ENCODE peak calls at places on chromosomes 11 and 22, in seven cellular contexts. X is WTC11, G is GM20000, R is stromal cell of bone marrow, E is T47D, J is C1 segment of cervical spinal cord, Q is colonic mucosa. O is an unnamed sample.

GRCh38 chr11:67273260-67273990 is 7.2 kb downstream of the GRK2 start:
- DNase-seq in Q (no peak), G (no peak), E (peak), R (no peak), X (peak), J (no peak), O (no peak)

GRCh38 chr11:64238999-64239398 is 1.9 kb upstream of the FKBP2 start:
- DNase-seq in J (no peak), E (no peak), Q (no peak), G (no peak), R (no peak), X (no peak), O (no peak)

GRCh38 chr11:77819921-77820564 is 479 bp downstream of the RSF1 start:
- DNase-seq in G (peak), E (peak), R (no peak), X (peak), J (peak), Q (peak), O (no peak)

GRCh38 chr11:85123752-85124231 is 503.4 kb downstream of the DLG2 start:
- DNase-seq in G (peak), X (no peak), R (no peak), E (no peak), J (no peak), Q (no peak), O (peak)

GRCh38 chr11:116177521-116178220 is 595.1 kb downstream of the BUD13 start:
- DNase-seq in Q (no peak), R (no peak), G (no peak), E (no peak), J (no peak), X (no peak), O (no peak)

GRCh38 chr11:71465054-71465453 is 12.1 kb downstream of the NADSYN1 start:
- DNase-seq in Q (no peak), R (no peak), J (no peak), E (no peak), X (no peak), G (no peak), O (no peak)

GRCh38 chr11:65810046-65810868 is 23.4 kb downstream of the OVOL1 start:
- DNase-seq in E (peak), J (no peak), Q (no peak), X (no peak), R (no peak), G (no peak), O (no peak)

GRCh38 chr11:57407941-57408475 is 17.6 kb upstream of the PRG2 start:
- DNase-seq in X (no peak), G (no peak), R (no peak), Q (no peak), E (no peak), J (no peak), O (no peak)

GRCh38 chr22:40560551-40560950 is 76.0 kb downstream of the MRTFA start:
- DNase-seq in G (no peak), E (no peak), X (no peak), R (no peak), Q (no peak), J (no peak), O (no peak)

GRCh38 chr11:120343429-120343828 is 7.2 kb downstream of the ARHGEF12 start:
- DNase-seq in X (no peak), E (no peak), J (no peak), R (no peak), Q (no peak), G (peak), O (peak)

GRCh38 chr11:120128392-120129172 is 9.3 kb downstream of the TRIM29 start:
- DNase-seq in X (no peak), E (peak), Q (peak), J (peak), R (peak), G (no peak), O (no peak)

GRCh38 chr22:44595841-44596341 is 97.9 kb upstream of the RTL6 start:
- DNase-seq in Q (no peak), R (no peak), X (no peak), J (peak), G (no peak), E (no peak), O (no peak)

GRCh38 chr22:35736701-35737100 is 19.0 kb downstream of the APOL5 start:
- DNase-seq in G (no peak), J (no peak), X (no peak), Q (no peak), R (no peak), E (no peak), O (no peak)

GRCh38 chr11:10374386-10374785 is 69.5 kb downstream of the ADM start:
- DNase-seq in G (no peak), Q (no peak), R (no peak), E (no peak), X (no peak), J (no peak), O (no peak)

GRCh38 chr11:14320020-14320419 is 39.0 kb downstream of the RRAS2 start:
- DNase-seq in X (no peak), E (no peak), Q (no peak), J (no peak), R (no peak), G (no peak), O (peak)

GRCh38 chr22:20027966-20028854 is 7.3 kb downstream of the TANGO2 start:
- DNase-seq in J (no peak), E (peak), R (no peak), Q (no peak), G (no peak), X (no peak), O (no peak)

GRCh38 chr11:43905788-43906187 is 25.2 kb downstream of the ALKBH3 start:
- DNase-seq in E (no peak), R (no peak), J (no peak), G (no peak), X (no peak), Q (no peak), O (no peak)

GRCh38 chr22:19446603-19447387 is 716 bp downstream of the C22orf39 start:
- DNase-seq in Q (peak), G (no peak), X (no peak), E (no peak), J (no peak), R (no peak), O (no peak)

GRCh38 chr22:45320326-45320976 is 10.7 kb downstream of the FAM118A start:
- DNase-seq in G (no peak), E (no peak), R (peak), Q (no peak), J (no peak), X (no peak), O (no peak)

GRCh38 chr11:67312187-67313021 is 9.1 kb downstream of the SSH3 start:
- DNase-seq in R (no peak), G (no peak), Q (peak), E (peak), J (no peak), X (no peak), O (no peak)

GRCh38 chr11:86802601-86803051 is 2.3 kb downstream of the PRSS23 start:
- DNase-seq in X (peak), R (no peak), G (peak), Q (no peak), E (peak), J (no peak), O (no peak)

O was measured in GM06990.